ENCODE peak calls at places on chromosomes 6 and 20, in ten cellular contexts. Z is substantia nigra; U is NB4; O is effector memory CD8-positive, alpha-beta T cell; R is Caki2; B is brain microvascular endothelial cell; A is GM12865; G is left cardiac atrium; E is progenitor cell of endocrine pancreas; V is AG04449. N is an unnamed sample.

GRCh38 chr6:109260701-109261100 is 121.6 kb downstream of the CD164 start:
- DNase-seq in O (no peak), U (no peak), G (no peak), V (no peak), R (no peak), E (no peak), Z (no peak), B (no peak), A (no peak), N (no peak)

GRCh38 chr6:7542878-7543394 is 1.5 kb downstream of the DSP start:
- DNase-seq in B (peak), E (peak), A (no peak), O (no peak), U (peak), Z (no peak), G (peak), R (no peak), V (no peak), N (no peak)

GRCh38 chr6:153852034-153852433 is 187.0 kb upstream of the OPRM1 start:
- DNase-seq in U (no peak), Z (no peak), E (no peak), G (no peak), A (no peak), B (no peak), O (no peak), R (no peak), V (no peak), N (no peak)

GRCh38 chr6:35757461-35758123 is 18.8 kb upstream of the CLPSL2 start:
- DNase-seq in G (no peak), V (no peak), A (peak), E (no peak), R (no peak), B (peak), O (no peak), Z (no peak), U (peak), N (peak)

GRCh38 chr6:170228581-170229310 is 62.1 kb downstream of the DLL1 start:
- DNase-seq in A (no peak), E (no peak), B (no peak), G (no peak), O (no peak), U (no peak), V (no peak), R (no peak), Z (no peak), N (no peak)

GRCh38 chr6:66662196-66662595 is 955.2 kb upstream of the EYS start:
- DNase-seq in G (no peak), A (no peak), V (no peak), O (no peak), B (no peak), Z (no peak), R (peak), U (peak), E (no peak), N (peak)

GRCh38 chr6:131068165-131068564 is 5.1 kb upstream of the EPB41L2 start:
- DNase-seq in R (no peak), U (no peak), Z (no peak), A (no peak), O (no peak), E (no peak), B (no peak), V (no peak), G (no peak), N (no peak)

GRCh38 chr6:156031516-156031915 is 575.9 kb upstream of the NOX3 start:
- DNase-seq in B (no peak), A (no peak), V (no peak), O (no peak), U (no peak), Z (no peak), E (no peak), G (no peak), R (no peak), N (no peak)

GRCh38 chr20:62766071-62766450 is 30.2 kb upstream of the MRGBP start:
- DNase-seq in R (no peak), A (no peak), B (no peak), E (no peak), V (no peak), O (no peak), G (no peak), Z (no peak), U (no peak), N (no peak)

GRCh38 chr6:4008324-4009047 is 70.5 kb downstream of the FAM217A start:
- DNase-seq in A (peak), R (peak), E (no peak), B (peak), O (peak), U (peak), G (no peak), V (peak), Z (no peak), N (peak)

GRCh38 chr6:36227379-36228344 is 31.1 kb downstream of the BRPF3 start:
- DNase-seq in U (no peak), E (no peak), A (no peak), V (no peak), R (no peak), B (no peak), G (no peak), Z (no peak), O (no peak), N (no peak)

GRCh38 chr6:77017537-77017936 is 445.8 kb downstream of the HTR1B start:
- DNase-seq in V (no peak), O (no peak), G (no peak), B (no peak), E (no peak), Z (no peak), R (no peak), U (no peak), A (no peak), N (no peak)

GRCh38 chr6:106586815-106587214 is 42.5 kb downstream of the RTN4IP1 start:
- DNase-seq in G (no peak), E (no peak), O (no peak), U (no peak), R (no peak), A (no peak), Z (no peak), V (no peak), B (no peak), N (no peak)

N was measured in non-pigmented ciliary epithelial cell.